ENCODE peak calls at places on chromosomes 13 and 19, in seven cellular contexts. T is IMR-90, U is neuronal stem cell, D is mesenchymal stem cell, S is H1, P is H9, J is trophoblast cell. E is an unnamed sample.

GRCh38 chr19:5585461-5586299 is 17.9 kb upstream of the TINCR start:
- DNase-seq in T (no peak), U (peak; percentile 43), D (no peak), S (peak; percentile 85), P (peak; percentile 84), J (no peak), E (peak; percentile 80)

GRCh38 chr13:50468849-50469669 is 374.4 kb downstream of the DLEU7 start:
- DNase-seq in T (no peak), U (no peak), D (no peak), S (no peak), P (no peak), J (no peak), E (peak; percentile 37)

GRCh38 chr19:5680083-5680436 is 256 bp downstream of the MICOS13 start:
- DNase-seq in T (peak; percentile 21), U (no peak), D (no peak), S (no peak), P (no peak), J (peak; percentile 40), E (no peak)

GRCh38 chr19:14363203-14364097 is 17.8 kb upstream of the ADGRE5 start:
- DNase-seq in T (peak; percentile 42), U (peak; percentile 40), D (peak; percentile 58), S (peak; percentile 88), P (peak; percentile 92), J (peak; percentile 26), E (peak; percentile 91)

GRCh38 chr13:32587014-32587773 is 942 bp downstream of the PDS5B start:
- DNase-seq in T (peak; percentile 62), U (peak; percentile 51), D (peak; percentile 81), S (peak; percentile 71), P (peak; percentile 47), J (peak; percentile 69), E (peak; percentile 72)

GRCh38 chr13:34864650-34865049 is 77.4 kb upstream of the NBEA start:
- DNase-seq in T (no peak), U (no peak), D (no peak), S (no peak), P (no peak), J (no peak), E (no peak)

GRCh38 chr13:50101590-50101989 is 86.3 kb downstream of the KCNRG start:
- DNase-seq in T (no peak), U (no peak), D (no peak), S (no peak), P (no peak), J (no peak), E (no peak)

GRCh38 chr19:37007587-37008220 is 70.5 kb upstream of the ZNF420 start:
- DNase-seq in T (no peak), U (no peak), D (no peak), S (no peak), P (no peak), J (peak; percentile 84), E (no peak)

GRCh38 chr19:29526730-29527499 is 1.1 kb downstream of the VSTM2B start:
- DNase-seq in T (no peak), U (peak; percentile 53), D (no peak), S (peak; percentile 62), P (peak; percentile 44), J (no peak), E (peak; percentile 32)

GRCh38 chr19:1130801-1131717 is 27.3 kb downstream of the GPX4 start:
- DNase-seq in T (no peak), U (no peak), D (peak; percentile 47), S (no peak), P (no peak), J (no peak), E (no peak)

GRCh38 chr19:374183-374885 is 29.7 kb upstream of the MIER2 start:
- DNase-seq in T (no peak), U (no peak), D (no peak), S (no peak), P (no peak), J (no peak), E (no peak)

GRCh38 chr13:75876371-75877050 is 240.4 kb downstream of the LMO7 start:
- DNase-seq in T (peak; percentile 73), U (peak; percentile 47), D (peak; percentile 71), S (peak; percentile 70), P (peak; percentile 72), J (peak; percentile 74), E (peak; percentile 81)

GRCh38 chr13:48125794-48126228 is 30.9 kb upstream of the MED4 start:
- DNase-seq in T (no peak), U (no peak), D (peak; percentile 59), S (no peak), P (no peak), J (no peak), E (no peak)

GRCh38 chr19:55473613-55474012 is 2.8 kb upstream of the ZNF628 start:
- DNase-seq in T (no peak), U (no peak), D (no peak), S (no peak), P (no peak), J (no peak), E (peak; percentile 18)

GRCh38 chr13:99377641-99378040 is 70.4 kb upstream of the GPR183 start:
- DNase-seq in T (no peak), U (no peak), D (no peak), S (peak; percentile 33), P (peak; percentile 28), J (no peak), E (no peak)

GRCh38 chr19:8001995-8002849 is 3.2 kb downstream of the ELAVL1 start:
- DNase-seq in T (peak; percentile 75), U (peak; percentile 89), D (peak; percentile 88), S (peak; percentile 99), P (peak; percentile 95), J (peak; percentile 91), E (peak; percentile 96)

GRCh38 chr19:4587527-4587926 is 28.0 kb upstream of the SEMA6B start:
- DNase-seq in T (no peak), U (no peak), D (no peak), S (no peak), P (no peak), J (no peak), E (no peak)

GRCh38 chr19:49559928-49560327 is 20.4 kb downstream of the NOSIP start:
- DNase-seq in T (no peak), U (no peak), D (no peak), S (no peak), P (peak; percentile 50), J (no peak), E (no peak)

GRCh38 chr19:19626516-19627441 is 1.2 kb downstream of the LPAR2 start:
- DNase-seq in T (no peak), U (no peak), D (no peak), S (no peak), P (no peak), J (peak; percentile 19), E (no peak)

GRCh38 chr13:48489666-48490065 is 43.2 kb downstream of the RCBTB2 start:
- DNase-seq in T (no peak), U (no peak), D (no peak), S (no peak), P (no peak), J (no peak), E (no peak)

GRCh38 chr19:23055946-23056345 is 53.0 kb upstream of the ZNF728 start:
- DNase-seq in T (no peak), U (no peak), D (no peak), S (no peak), P (no peak), J (peak; percentile 94), E (no peak)

GRCh38 chr19:34244611-34245299 is 9.6 kb upstream of the GARRE1 start:
- DNase-seq in T (peak; percentile 38), U (no peak), D (no peak), S (no peak), P (no peak), J (no peak), E (no peak)

GRCh38 chr19:47190167-47190727 is 40.8 kb downstream of the BBC3 start:
- DNase-seq in T (peak; percentile 71), U (no peak), D (peak; percentile 82), S (no peak), P (no peak), J (no peak), E (no peak)
- H3K18ac ChIP-seq in T (no peak overlapping the region), U (no peak overlapping the region), D (no peak overlapping the region), S (no peak overlapping the region), P (no peak overlapping the region), J (no peak overlapping the region), E (no peak overlapping the region)

DNA sequence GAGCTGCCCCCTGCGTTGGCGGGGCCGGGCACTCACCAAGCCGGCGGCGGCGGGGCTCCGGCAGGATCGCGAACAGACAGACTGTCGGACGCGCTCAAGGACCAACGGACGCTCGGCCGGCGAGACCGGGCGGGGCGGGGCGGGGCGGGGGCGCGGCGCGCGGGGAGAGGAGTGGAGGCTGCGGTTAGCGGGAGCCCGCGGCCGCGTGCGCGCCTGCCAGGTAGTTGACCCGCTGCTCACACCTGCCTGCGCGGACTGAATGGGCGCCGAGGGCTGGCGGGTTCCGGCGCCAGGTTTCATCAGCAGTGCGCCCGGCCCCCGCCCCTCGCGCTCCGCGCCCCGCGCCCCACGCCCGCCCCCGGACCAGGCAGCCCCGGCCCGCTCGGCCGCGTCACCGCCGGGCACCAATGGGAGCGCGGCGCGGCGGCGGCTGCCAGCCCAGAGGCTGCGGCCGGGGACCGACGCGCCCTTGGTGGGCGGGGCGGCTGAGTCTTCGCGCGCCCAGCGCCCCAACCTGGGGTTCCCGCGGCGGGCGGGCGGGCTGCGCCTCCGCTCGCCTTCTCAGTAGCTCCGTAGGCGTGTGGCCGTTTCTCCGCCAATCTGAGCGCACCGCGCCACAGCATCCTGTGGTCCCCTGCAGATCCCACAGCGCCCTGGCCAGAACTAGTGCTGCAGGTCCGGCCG is at the start of gene SLC7A1:
- DNase-seq in T (peak; percentile 80), U (peak; percentile 81), D (peak; percentile 84), S (peak; percentile 84), P (peak; percentile 92), J (peak; percentile 81), E (peak; percentile 93)
- H3K18ac ChIP-seq in T (no peak within 1 kb of the TSS), U (peak within 1 kb of the TSS; percentile 93), D (peak within 1 kb of the TSS; percentile 89), S (peak within 1 kb of the TSS; percentile 89), P (peak within 1 kb of the TSS; percentile 68), J (peak within 1 kb of the TSS; percentile 96), E (peak within 1 kb of the TSS; percentile 98)

DNA sequence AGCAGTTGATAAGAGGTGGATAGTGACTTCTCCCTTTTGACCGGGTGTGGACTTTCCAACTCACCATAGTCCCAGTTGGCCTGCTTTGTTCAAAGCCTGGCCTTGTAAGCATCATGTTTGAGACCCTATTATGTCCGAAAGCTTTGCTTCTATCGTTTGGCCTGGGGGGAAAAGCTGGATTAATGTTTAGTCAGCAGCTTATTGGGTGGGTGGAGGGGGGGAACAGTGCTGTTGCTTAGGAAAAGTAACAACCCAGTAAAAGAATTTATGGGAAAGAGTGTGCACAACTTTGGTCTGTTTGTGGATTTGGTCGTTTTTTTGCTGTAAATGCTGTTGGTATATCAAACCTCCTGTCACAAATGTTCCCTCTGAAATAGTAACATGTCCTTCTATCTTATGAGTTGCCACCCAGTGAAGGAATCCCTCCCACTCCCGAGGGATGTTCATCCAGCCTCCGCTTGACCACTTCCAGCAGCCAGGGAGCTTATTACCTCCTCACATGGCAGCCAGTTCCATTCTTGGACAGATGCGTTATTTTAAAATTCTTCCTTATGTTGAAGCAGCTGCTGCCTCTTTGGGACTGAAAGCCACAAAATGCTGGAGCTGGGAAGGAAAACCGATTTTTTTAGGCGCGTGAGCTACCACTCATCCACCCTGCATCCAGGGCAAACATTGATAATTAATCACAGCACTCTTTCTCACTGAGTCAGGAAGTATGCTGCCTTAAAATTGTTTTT is 10.5 kb downstream of the SAMD4B start:
- DNase-seq in T (no peak), U (no peak), D (no peak), S (no peak), P (no peak), J (no peak), E (no peak)
- H3K18ac ChIP-seq in T (no peak overlapping the region), U (no peak overlapping the region), D (no peak overlapping the region), S (no peak overlapping the region), P (no peak overlapping the region), J (no peak overlapping the region), E (no peak overlapping the region)

DNA sequence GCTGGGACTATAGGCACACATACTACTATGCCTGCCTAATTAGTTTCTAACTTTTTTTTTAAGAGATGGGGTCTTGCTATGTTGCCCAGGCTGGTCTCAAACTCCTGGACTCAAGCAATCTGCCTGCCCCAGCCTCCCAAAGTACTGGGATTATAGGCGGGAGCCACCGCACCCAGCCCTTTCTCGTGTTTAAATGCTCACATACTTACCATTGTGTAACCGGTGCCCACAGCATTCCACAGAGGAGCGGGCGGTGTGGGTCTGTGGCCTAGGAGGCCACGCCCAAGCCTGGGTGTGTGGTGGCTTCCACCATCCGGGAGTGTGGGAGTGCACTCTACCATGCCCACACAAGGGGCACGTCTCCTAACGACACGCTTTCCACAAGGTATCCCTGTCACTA is 7.7 kb downstream of the LMNB2 start:
- DNase-seq in T (no peak), U (no peak), D (no peak), S (no peak), P (no peak), J (peak; percentile 97), E (no peak)
- H3K18ac ChIP-seq in T (no peak overlapping the region), U (no peak overlapping the region), D (no peak overlapping the region), S (no peak overlapping the region), P (no peak overlapping the region), J (no peak overlapping the region), E (no peak overlapping the region)